ENCODE peak calls at places on chromosomes 3 and 15, in ten cellular contexts. One of them, this sample, is unnamed.

GRCh38 chr3:40765884-40766283 is 241.1 kb downstream of the ZNF621 start:
- DNase-seq in heart right ventricle: peak; percentile 16
- DNase-seq in epithelial cell of proximal tubule: no peak
- DNase-seq in activated T-cell treated with anti-CD3 and anti-CD28 coated beads, Interleukin-2, amount 50 U/mL, for 24 hours: no peak
- DNase-seq in effector memory CD8-positive, alpha-beta T cell: no peak
- DNase-seq in stimulated activated CD4-positive, alpha-beta T cell treated with anti-CD3 and anti-CD28 coated beads, Interleukin-12 subunit alpha, Interleukin-12 subunit beta, amount 100 ng/mL, for 4 hours: no peak
- DNase-seq in cardiac muscle cell: peak; percentile 48
- DNase-seq in stomach: no peak
- DNase-seq in colonic mucosa: no peak
- DNase-seq in DMS 273 treated with DMSO at 0.1 percent for 48 hours: no peak
- DNase-seq in this sample: no peak

GRCh38 chr3:140467104-140467577 is 210.7 kb upstream of the TRIM42 start:
- DNase-seq in DMS 273 treated with DMSO at 0.1 percent for 48 hours: no peak
- DNase-seq in stomach: no peak
- DNase-seq in effector memory CD8-positive, alpha-beta T cell: no peak
- DNase-seq in epithelial cell of proximal tubule: peak; percentile 77
- DNase-seq in cardiac muscle cell: no peak
- DNase-seq in colonic mucosa: no peak
- DNase-seq in activated T-cell treated with anti-CD3 and anti-CD28 coated beads, Interleukin-2, amount 50 U/mL, for 24 hours: no peak
- DNase-seq in stimulated activated CD4-positive, alpha-beta T cell treated with anti-CD3 and anti-CD28 coated beads, Interleukin-12 subunit alpha, Interleukin-12 subunit beta, amount 100 ng/mL, for 4 hours: no peak
- DNase-seq in heart right ventricle: no peak
- DNase-seq in this sample: no peak

GRCh38 chr3:1439395-1439794 is 346.6 kb downstream of the CNTN6 start:
- DNase-seq in heart right ventricle: no peak
- DNase-seq in effector memory CD8-positive, alpha-beta T cell: no peak
- DNase-seq in stomach: peak; percentile 27
- DNase-seq in DMS 273 treated with DMSO at 0.1 percent for 48 hours: no peak
- DNase-seq in colonic mucosa: peak; percentile 25
- DNase-seq in activated T-cell treated with anti-CD3 and anti-CD28 coated beads, Interleukin-2, amount 50 U/mL, for 24 hours: peak; percentile 24
- DNase-seq in stimulated activated CD4-positive, alpha-beta T cell treated with anti-CD3 and anti-CD28 coated beads, Interleukin-12 subunit alpha, Interleukin-12 subunit beta, amount 100 ng/mL, for 4 hours: no peak
- DNase-seq in epithelial cell of proximal tubule: no peak
- DNase-seq in cardiac muscle cell: no peak
- DNase-seq in this sample: no peak

GRCh38 chr3:24830230-24831152 is 335.8 kb upstream of the THRB start:
- DNase-seq in stomach: peak; percentile 30
- DNase-seq in colonic mucosa: peak; percentile 27
- DNase-seq in heart right ventricle: no peak
- DNase-seq in epithelial cell of proximal tubule: no peak
- DNase-seq in activated T-cell treated with anti-CD3 and anti-CD28 coated beads, Interleukin-2, amount 50 U/mL, for 24 hours: no peak
- DNase-seq in cardiac muscle cell: no peak
- DNase-seq in stimulated activated CD4-positive, alpha-beta T cell treated with anti-CD3 and anti-CD28 coated beads, Interleukin-12 subunit alpha, Interleukin-12 subunit beta, amount 100 ng/mL, for 4 hours: no peak
- DNase-seq in DMS 273 treated with DMSO at 0.1 percent for 48 hours: no peak
- DNase-seq in effector memory CD8-positive, alpha-beta T cell: no peak
- DNase-seq in this sample: no peak

GRCh38 chr15:89122532-89123525 is 34.6 kb downstream of the ABHD2 start:
- DNase-seq in cardiac muscle cell: no peak
- DNase-seq in stimulated activated CD4-positive, alpha-beta T cell treated with anti-CD3 and anti-CD28 coated beads, Interleukin-12 subunit alpha, Interleukin-12 subunit beta, amount 100 ng/mL, for 4 hours: no peak
- DNase-seq in heart right ventricle: no peak
- DNase-seq in DMS 273 treated with DMSO at 0.1 percent for 48 hours: no peak
- DNase-seq in activated T-cell treated with anti-CD3 and anti-CD28 coated beads, Interleukin-2, amount 50 U/mL, for 24 hours: no peak
- DNase-seq in colonic mucosa: no peak
- DNase-seq in stomach: no peak
- DNase-seq in epithelial cell of proximal tubule: no peak
- DNase-seq in effector memory CD8-positive, alpha-beta T cell: no peak
- DNase-seq in this sample: no peak

GRCh38 chr3:143427626-143428025 is 308.1 kb downstream of the CHST2 start:
- DNase-seq in cardiac muscle cell: no peak
- DNase-seq in colonic mucosa: no peak
- DNase-seq in effector memory CD8-positive, alpha-beta T cell: no peak
- DNase-seq in stomach: no peak
- DNase-seq in epithelial cell of proximal tubule: no peak
- DNase-seq in heart right ventricle: no peak
- DNase-seq in stimulated activated CD4-positive, alpha-beta T cell treated with anti-CD3 and anti-CD28 coated beads, Interleukin-12 subunit alpha, Interleukin-12 subunit beta, amount 100 ng/mL, for 4 hours: no peak
- DNase-seq in DMS 273 treated with DMSO at 0.1 percent for 48 hours: no peak
- DNase-seq in activated T-cell treated with anti-CD3 and anti-CD28 coated beads, Interleukin-2, amount 50 U/mL, for 24 hours: no peak
- DNase-seq in this sample: no peak

GRCh38 chr3:44128057-44128775 is 113.5 kb upstream of the TOPAZ1 start:
- DNase-seq in epithelial cell of proximal tubule: no peak
- DNase-seq in cardiac muscle cell: peak; percentile 4
- DNase-seq in effector memory CD8-positive, alpha-beta T cell: no peak
- DNase-seq in DMS 273 treated with DMSO at 0.1 percent for 48 hours: no peak
- DNase-seq in stimulated activated CD4-positive, alpha-beta T cell treated with anti-CD3 and anti-CD28 coated beads, Interleukin-12 subunit alpha, Interleukin-12 subunit beta, amount 100 ng/mL, for 4 hours: no peak
- DNase-seq in colonic mucosa: no peak
- DNase-seq in activated T-cell treated with anti-CD3 and anti-CD28 coated beads, Interleukin-2, amount 50 U/mL, for 24 hours: no peak
- DNase-seq in heart right ventricle: no peak
- DNase-seq in stomach: no peak
- DNase-seq in this sample: no peak

GRCh38 chr15:63539517-63539916 is 35.1 kb downstream of the USP3 start:
- DNase-seq in effector memory CD8-positive, alpha-beta T cell: no peak
- DNase-seq in stimulated activated CD4-positive, alpha-beta T cell treated with anti-CD3 and anti-CD28 coated beads, Interleukin-12 subunit alpha, Interleukin-12 subunit beta, amount 100 ng/mL, for 4 hours: no peak
- DNase-seq in epithelial cell of proximal tubule: no peak
- DNase-seq in colonic mucosa: peak; percentile 79
- DNase-seq in cardiac muscle cell: peak; percentile 65
- DNase-seq in heart right ventricle: peak; percentile 49
- DNase-seq in DMS 273 treated with DMSO at 0.1 percent for 48 hours: no peak
- DNase-seq in stomach: peak; percentile 44
- DNase-seq in activated T-cell treated with anti-CD3 and anti-CD28 coated beads, Interleukin-2, amount 50 U/mL, for 24 hours: no peak
- DNase-seq in this sample: no peak

GRCh38 chr15:84818221-84819131 is 1.3 kb downstream of the ALPK3 start:
- DNase-seq in activated T-cell treated with anti-CD3 and anti-CD28 coated beads, Interleukin-2, amount 50 U/mL, for 24 hours: no peak
- DNase-seq in stomach: no peak
- DNase-seq in heart right ventricle: peak; percentile 71
- DNase-seq in cardiac muscle cell: peak; percentile 81
- DNase-seq in epithelial cell of proximal tubule: no peak
- DNase-seq in DMS 273 treated with DMSO at 0.1 percent for 48 hours: no peak
- DNase-seq in effector memory CD8-positive, alpha-beta T cell: no peak
- DNase-seq in stimulated activated CD4-positive, alpha-beta T cell treated with anti-CD3 and anti-CD28 coated beads, Interleukin-12 subunit alpha, Interleukin-12 subunit beta, amount 100 ng/mL, for 4 hours: no peak
- DNase-seq in colonic mucosa: no peak
- DNase-seq in this sample: no peak

GRCh38 chr3:124812291-124813265 is 74.6 kb downstream of the ITGB5 start:
- DNase-seq in DMS 273 treated with DMSO at 0.1 percent for 48 hours: peak; percentile 95
- DNase-seq in colonic mucosa: peak; percentile 80
- DNase-seq in epithelial cell of proximal tubule: peak; percentile 89
- DNase-seq in activated T-cell treated with anti-CD3 and anti-CD28 coated beads, Interleukin-2, amount 50 U/mL, for 24 hours: no peak
- DNase-seq in cardiac muscle cell: peak; percentile 96
- DNase-seq in effector memory CD8-positive, alpha-beta T cell: no peak
- DNase-seq in stomach: peak; percentile 64
- DNase-seq in heart right ventricle: peak; percentile 71
- DNase-seq in stimulated activated CD4-positive, alpha-beta T cell treated with anti-CD3 and anti-CD28 coated beads, Interleukin-12 subunit alpha, Interleukin-12 subunit beta, amount 100 ng/mL, for 4 hours: no peak
- DNase-seq in this sample: peak; percentile 84

GRCh38 chr15:29032229-29032625 is 146.5 kb downstream of the APBA2 start:
- DNase-seq in activated T-cell treated with anti-CD3 and anti-CD28 coated beads, Interleukin-2, amount 50 U/mL, for 24 hours: no peak
- DNase-seq in epithelial cell of proximal tubule: no peak
- DNase-seq in colonic mucosa: no peak
- DNase-seq in DMS 273 treated with DMSO at 0.1 percent for 48 hours: no peak
- DNase-seq in stomach: no peak
- DNase-seq in heart right ventricle: no peak
- DNase-seq in stimulated activated CD4-positive, alpha-beta T cell treated with anti-CD3 and anti-CD28 coated beads, Interleukin-12 subunit alpha, Interleukin-12 subunit beta, amount 100 ng/mL, for 4 hours: no peak
- DNase-seq in cardiac muscle cell: no peak
- DNase-seq in effector memory CD8-positive, alpha-beta T cell: no peak
- DNase-seq in this sample: no peak

This sample was measured in right lobe of liver.